ENCODE peak calls at places on chromosome 13, in six cellular contexts. Z is mesendoderm, R is H9, G is IMR-90, N is mesenchymal stem cell, W is H1. V is an unnamed sample.

GRCh38 chr13:59024434-59024833 is 1139.3 kb downstream of the DIAPH3 start:
- DNase-seq in Z (no peak), R (no peak), G (no peak), N (peak; percentile 28), W (no peak), V (no peak)

GRCh38 chr13:111327701-111328100 is 7.3 kb downstream of the TEX29 start:
- DNase-seq in Z (no peak), R (no peak), G (no peak), N (no peak), W (no peak), V (no peak)

GRCh38 chr13:23687614-23688013 is 117.4 kb downstream of the TNFRSF19 start:
- DNase-seq in Z (no peak), R (no peak), G (peak; percentile 48), N (no peak), W (no peak), V (no peak)

GRCh38 chr13:97225533-97225932 is 3.4 kb downstream of the MBNL2 start:
- DNase-seq in Z (no peak), R (no peak), G (no peak), N (no peak), W (no peak), V (no peak)

GRCh38 chr13:93635687-93636086 is 409.1 kb downstream of the GPC6 start:
- DNase-seq in Z (no peak), R (no peak), G (peak; percentile 14), N (peak; percentile 18), W (no peak), V (no peak)

GRCh38 chr13:51887441-51887840 is 25.7 kb downstream of the CCDC70 start:
- DNase-seq in Z (no peak), R (no peak), G (no peak), N (no peak), W (no peak), V (no peak)

GRCh38 chr13:110767476-110767875 is 54.0 kb downstream of the ING1 start:
- DNase-seq in Z (no peak), R (no peak), G (no peak), N (no peak), W (no peak), V (no peak)

GRCh38 chr13:24741016-24741662 is 22.8 kb upstream of the RNF17 start:
- DNase-seq in Z (peak; percentile 56), R (peak; percentile 57), G (no peak), N (no peak), W (no peak), V (no peak)

GRCh38 chr13:41019027-41019487 is at the start of gene ELF1:
- DNase-seq in Z (peak; percentile 76), R (no peak), G (peak; percentile 52), N (peak; percentile 74), W (no peak), V (no peak)

GRCh38 chr13:42699922-42700321 is 81.5 kb upstream of the FAM216B start:
- DNase-seq in Z (no peak), R (no peak), G (no peak), N (no peak), W (no peak), V (no peak)

GRCh38 chr13:66915596-66916185 is 314.4 kb downstream of the PCDH9 start:
- DNase-seq in Z (no peak), R (no peak), G (peak; percentile 63), N (peak; percentile 59), W (no peak), V (no peak)

GRCh38 chr13:36925603-36926002 is 5.6 kb upstream of the SMAD9 start:
- DNase-seq in Z (no peak), R (no peak), G (no peak), N (no peak), W (no peak), V (no peak)

GRCh38 chr13:106471957-106472543 is 63.4 kb downstream of the EFNB2 start:
- DNase-seq in Z (peak; percentile 95), R (peak; percentile 81), G (peak; percentile 91), N (peak; percentile 89), W (peak; percentile 70), V (peak; percentile 44)

GRCh38 chr13:24505756-24506155 is 6.8 kb downstream of the PARP4 start:
- DNase-seq in Z (no peak), R (no peak), G (no peak), N (no peak), W (no peak), V (no peak)

GRCh38 chr13:113169277-113170272 is 11.1 kb downstream of the PROZ start:
- DNase-seq in Z (peak; percentile 46), R (no peak), G (no peak), N (no peak), W (no peak), V (no peak)

GRCh38 chr13:20151612-20152011 is 9.2 kb downstream of the GJA3 start:
- DNase-seq in Z (no peak), R (no peak), G (no peak), N (no peak), W (no peak), V (no peak)

GRCh38 chr13:23658929-23659541 is 88.8 kb downstream of the TNFRSF19 start:
- DNase-seq in Z (no peak), R (no peak), G (no peak), N (no peak), W (no peak), V (no peak)

GRCh38 chr13:90447735-90448103 is 899.8 kb upstream of the MIR17HG start:
- DNase-seq in Z (peak; percentile 91), R (no peak), G (peak; percentile 63), N (peak; percentile 52), W (no peak), V (no peak)

GRCh38 chr13:82436099-82436585 is 1446.1 kb downstream of the SLITRK1 start:
- DNase-seq in Z (no peak), R (no peak), G (no peak), N (no peak), W (no peak), V (no peak)

GRCh38 chr13:53285896-53286430 is 257.4 kb downstream of the OLFM4 start:
- DNase-seq in Z (no peak), R (no peak), G (no peak), N (no peak), W (no peak), V (no peak)

GRCh38 chr13:24644051-24644450 is 36.2 kb upstream of the ATP12A start:
- DNase-seq in Z (no peak), R (no peak), G (peak; percentile 51), N (peak; percentile 45), W (no peak), V (no peak)

GRCh38 chr13:47896111-47896510 is 105.0 kb downstream of the SUCLA2 start:
- DNase-seq in Z (peak; percentile 18), R (no peak), G (no peak), N (no peak), W (no peak), V (no peak)

GRCh38 chr13:47901451-47901850 is 99.6 kb downstream of the SUCLA2 start:
- DNase-seq in Z (peak; percentile 91), R (no peak), G (peak; percentile 37), N (peak; percentile 20), W (no peak), V (no peak)

GRCh38 chr13:47898080-47898479 is 103.0 kb downstream of the SUCLA2 start:
- DNase-seq in Z (no peak), R (no peak), G (no peak), N (no peak), W (no peak), V (no peak)

GRCh38 chr13:47896546-47896945 is 104.5 kb downstream of the SUCLA2 start:
- DNase-seq in Z (no peak), R (no peak), G (no peak), N (no peak), W (no peak), V (no peak)

DNA sequence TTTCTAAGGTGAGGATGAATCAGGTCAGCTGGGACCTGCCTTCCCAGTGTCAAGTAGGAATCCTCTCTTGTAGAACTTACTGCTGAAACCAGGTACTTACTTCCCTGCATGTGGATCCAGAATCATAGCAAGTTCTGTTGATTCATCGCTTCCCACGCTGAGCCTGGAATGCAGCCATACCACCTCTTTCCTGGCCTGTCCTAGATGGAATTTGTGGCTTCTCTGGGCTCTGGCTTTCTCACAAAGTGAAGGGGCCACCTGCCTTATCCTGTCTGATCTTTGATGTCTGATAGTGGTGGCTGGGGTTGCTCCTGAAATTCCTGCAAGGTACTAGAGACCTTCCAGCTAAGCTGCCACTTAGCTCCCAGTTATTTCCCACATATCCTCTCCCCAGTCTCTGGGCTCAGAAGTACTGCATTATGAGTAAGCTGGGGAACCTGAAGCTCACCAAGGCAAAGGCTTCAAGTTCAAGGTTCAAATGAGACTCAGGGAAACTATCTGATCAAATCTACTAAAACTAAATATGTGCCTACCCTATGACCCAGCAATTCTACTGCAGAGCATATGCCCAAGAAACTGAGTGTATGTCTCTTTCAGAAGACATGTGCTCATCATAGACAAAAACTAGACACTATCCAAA is 103.5 kb downstream of the SUCLA2 start:
- DNase-seq in Z (peak; percentile 97), R (peak; percentile 61), G (peak; percentile 36), N (no peak), W (no peak), V (no peak)
- H2BK15ac ChIP-seq in Z (no peak overlapping the region), R (no peak overlapping the region), G (no peak overlapping the region), N (no peak overlapping the region), W (no peak overlapping the region), V (no peak overlapping the region)

GRCh38 chr13:85492283-85492682 is 306.9 kb downstream of the SLITRK6 start:
- DNase-seq in Z (no peak), R (no peak), G (peak; percentile 23), N (peak; percentile 18), W (no peak), V (no peak)
- H2BK15ac ChIP-seq in Z (no peak overlapping the region), R (no peak overlapping the region), G (no peak overlapping the region), N (no peak overlapping the region), W (no peak overlapping the region), V (no peak overlapping the region)

GRCh38 chr13:109436055-109436622 is 350.2 kb downstream of the IRS2 start:
- DNase-seq in Z (no peak), R (no peak), G (no peak), N (no peak), W (no peak), V (no peak)

GRCh38 chr13:109431217-109431616 is 355.2 kb downstream of the IRS2 start:
- DNase-seq in Z (no peak), R (no peak), G (no peak), N (no peak), W (no peak), V (no peak)

GRCh38 chr13:109439813-109440212 is 346.6 kb downstream of the IRS2 start:
- DNase-seq in Z (no peak), R (no peak), G (no peak), N (no peak), W (no peak), V (no peak)

GRCh38 chr13:109436841-109437240 is 349.5 kb downstream of the IRS2 start:
- DNase-seq in Z (no peak), R (no peak), G (no peak), N (no peak), W (no peak), V (no peak)
- H2BK15ac ChIP-seq in Z (no peak overlapping the region), R (no peak overlapping the region), G (no peak overlapping the region), N (no peak overlapping the region), W (no peak overlapping the region), V (no peak overlapping the region)

GRCh38 chr13:30051531-30052060 is 201.2 kb upstream of the UBL3 start:
- DNase-seq in Z (peak; percentile 53), R (no peak), G (no peak), N (no peak), W (no peak), V (no peak)
- H2BK15ac ChIP-seq in Z (peak overlapping the region; percentile 14), R (no peak overlapping the region), G (no peak overlapping the region), N (no peak overlapping the region), W (no peak overlapping the region), V (no peak overlapping the region)

V was measured in neuronal stem cell.